ENCODE peak calls at places on chromosomes 2 and 18, in eight cellular contexts. K is GM23338, B is KG1, T is iris pigment epithelial cell, G is AG10803, X is glutamatergic neuron, V is fibroblast of lung, Z is NCI-H2081. H is an unnamed sample.

GRCh38 chr2:216024779-216025178 is 11.4 kb upstream of the MREG start:
- DNase-seq in K (no peak), B (no peak), T (no peak), G (no peak), X (no peak), V (no peak), Z (no peak), H (no peak)

GRCh38 chr2:110678457-110679336 is 834 bp upstream of the BUB1 start:
- DNase-seq in K (peak), B (peak), T (no peak), G (peak), X (peak), V (peak), Z (peak), H (no peak)

GRCh38 chr18:48408727-48409590 is at the start of gene ZBTB7C:
- DNase-seq in K (peak), B (no peak), T (peak), G (peak), X (peak), V (peak), Z (peak), H (no peak)

GRCh38 chr18:54607213-54607934 is 16.3 kb downstream of the DYNAP start:
- DNase-seq in K (peak), B (no peak), T (peak), G (peak), X (no peak), V (peak), Z (peak), H (no peak)

GRCh38 chr2:229835601-229836283 is 86.1 kb downstream of the TRIP12 start:
- DNase-seq in K (no peak), B (no peak), T (peak), G (peak), X (no peak), V (peak), Z (no peak), H (no peak)

GRCh38 chr2:128370468-128371247 is 52.0 kb upstream of the HS6ST1 start:
- DNase-seq in K (no peak), B (no peak), T (no peak), G (peak), X (no peak), V (peak), Z (no peak), H (no peak)

GRCh38 chr2:109409347-109410020 is 204.3 kb downstream of the SEPTIN10 start:
- DNase-seq in K (no peak), B (no peak), T (no peak), G (no peak), X (no peak), V (peak), Z (no peak), H (no peak)

GRCh38 chr2:168841445-168841844 is 39.0 kb downstream of the NOSTRIN start:
- DNase-seq in K (no peak), B (no peak), T (no peak), G (no peak), X (no peak), V (no peak), Z (peak), H (no peak)

GRCh38 chr2:134897932-134898331 is 20.7 kb upstream of the CCNT2 start:
- DNase-seq in K (peak), B (no peak), T (peak), G (peak), X (no peak), V (no peak), Z (no peak), H (no peak)

GRCh38 chr18:3869848-3870247 is 419.9 kb downstream of the TGIF1 start:
- DNase-seq in K (peak), B (no peak), T (peak), G (peak), X (no peak), V (peak), Z (peak), H (peak)

GRCh38 chr2:168687314-168687713 is 115.1 kb upstream of the NOSTRIN start:
- DNase-seq in K (peak), B (no peak), T (peak), G (peak), X (no peak), V (peak), Z (peak), H (peak)

GRCh38 chr18:830315-830901 is 18.4 kb upstream of the YES1 start:
- DNase-seq in K (peak), B (peak), T (peak), G (peak), X (no peak), V (peak), Z (no peak), H (peak)

GRCh38 chr18:29254123-29254522 is 1077.2 kb upstream of the CDH2 start:
- DNase-seq in K (no peak), B (no peak), T (no peak), G (no peak), X (no peak), V (no peak), Z (no peak), H (no peak)

GRCh38 chr18:62717059-62717849 is 1.9 kb downstream of the PHLPP1 start:
- DNase-seq in K (peak), B (peak), T (peak), G (peak), X (no peak), V (peak), Z (peak), H (peak)

GRCh38 chr2:154449951-154450658 is 248.4 kb upstream of the KCNJ3 start:
- DNase-seq in K (no peak), B (no peak), T (no peak), G (no peak), X (no peak), V (no peak), Z (no peak), H (no peak)

GRCh38 chr18:10298346-10298745 is 156.1 kb upstream of the APCDD1 start:
- DNase-seq in K (no peak), B (no peak), T (no peak), G (no peak), X (no peak), V (no peak), Z (no peak), H (no peak)

GRCh38 chr2:16948073-16948472 is 282.4 kb upstream of the CYRIA start:
- DNase-seq in K (no peak), B (no peak), T (no peak), G (no peak), X (no peak), V (no peak), Z (peak), H (no peak)

GRCh38 chr18:4144201-4144600 is 310.9 kb downstream of the DLGAP1 start:
- DNase-seq in K (peak), B (no peak), T (no peak), G (no peak), X (no peak), V (no peak), Z (no peak), H (no peak)

GRCh38 chr2:67616749-67617148 is 219.6 kb downstream of the ETAA1 start:
- DNase-seq in K (no peak), B (no peak), T (peak), G (peak), X (peak), V (peak), Z (no peak), H (peak)

GRCh38 chr2:36374586-36374985 is 19.0 kb downstream of the CRIM1 start:
- DNase-seq in K (no peak), B (no peak), T (peak), G (no peak), X (no peak), V (peak), Z (no peak), H (no peak)

GRCh38 chr2:213279961-213280360 is 4.3 kb upstream of the SPAG16 start:
- DNase-seq in K (no peak), B (no peak), T (no peak), G (peak), X (no peak), V (no peak), Z (no peak), H (no peak)

GRCh38 chr18:76548541-76548940 is 53.5 kb upstream of the ZNF516 start:
- DNase-seq in K (no peak), B (no peak), T (no peak), G (no peak), X (no peak), V (no peak), Z (no peak), H (no peak)